ENCODE peak calls at places on chromosome 2, in five cellular contexts. Q, P, W, U and K are unnamed samples.

GRCh38 chr2:182426915-182427233 is at the start of gene PDE1A:
- DNase-seq in W (no peak), Q (no peak), U (no peak), P (no peak), K (no peak)

GRCh38 chr2:189466656-189467055 is 25.4 kb downstream of the WDR75 start:
- DNase-seq in W (no peak), U (no peak), Q (no peak), P (peak; percentile 16), K (no peak)

GRCh38 chr2:118474151-118474561 is 373.3 kb downstream of the EN1 start:
- DNase-seq in U (no peak), W (no peak), P (no peak), Q (no peak), K (no peak)

GRCh38 chr2:121263996-121264715 is 20.8 kb downstream of the TFCP2L1 start:
- DNase-seq in U (peak; percentile 54), W (no peak), P (no peak), Q (no peak), K (no peak)

GRCh38 chr2:180893752-180894151 is 86.7 kb upstream of the UBE2E3 start:
- DNase-seq in Q (no peak), P (no peak), U (no peak), W (no peak), K (no peak)

GRCh38 chr2:133266926-133267590 is 301.2 kb downstream of the NCKAP5 start:
- DNase-seq in Q (no peak), P (no peak), W (no peak), U (no peak), K (peak; percentile 37)

GRCh38 chr2:176100547-176101140 is 1.0 kb downstream of the HOXD12 start:
- DNase-seq in U (peak; percentile 58), W (no peak), Q (peak; percentile 3), P (no peak), K (no peak)

GRCh38 chr2:105179469-105180372 is 61.8 kb upstream of the GPR45 start:
- DNase-seq in Q (no peak), P (no peak), U (no peak), W (no peak), K (peak; percentile 38)

GRCh38 chr2:22359020-22359672 is 1025.8 kb upstream of the KLHL29 start:
- DNase-seq in P (no peak), Q (no peak), U (no peak), W (no peak), K (no peak)

GRCh38 chr2:230942920-230943896 is 18.2 kb upstream of the GPR55 start:
- DNase-seq in P (no peak), Q (peak; percentile 42), W (no peak), U (no peak), K (peak; percentile 73)

GRCh38 chr2:182942756-182943155 is 76.3 kb upstream of the FRZB start:
- DNase-seq in U (no peak), Q (no peak), W (no peak), P (no peak), K (no peak)

GRCh38 chr2:9423922-9424272 is 443 bp downstream of the CPSF3 start:
- DNase-seq in Q (peak; percentile 24), P (peak; percentile 61), U (no peak), W (no peak), K (no peak)

GRCh38 chr2:232439758-232440135 is 16.2 kb upstream of the ALPI start:
- DNase-seq in P (no peak), Q (no peak), U (no peak), W (no peak), K (peak; percentile 33)

GRCh38 chr2:177606636-177607035 is 214.1 kb downstream of the AGPS start:
- DNase-seq in W (no peak), Q (no peak), P (no peak), U (no peak), K (no peak)

GRCh38 chr2:84942166-84942565 is 28.8 kb upstream of the KCMF1 start:
- DNase-seq in U (no peak), W (no peak), P (no peak), Q (no peak), K (no peak)

GRCh38 chr2:217944366-217944765 is 58.4 kb downstream of the TNS1 start:
- DNase-seq in Q (no peak), W (no peak), P (no peak), U (no peak), K (no peak)

GRCh38 chr2:217945530-217945929 is 57.3 kb downstream of the TNS1 start:
- DNase-seq in W (no peak), P (no peak), U (peak; percentile 52), Q (no peak), K (no peak)

GRCh38 chr2:217947341-217948316 is 55.2 kb downstream of the TNS1 start:
- DNase-seq in U (peak; percentile 66), W (no peak), Q (no peak), P (no peak), K (no peak)

GRCh38 chr2:217944923-217945322 is 57.9 kb downstream of the TNS1 start:
- DNase-seq in U (peak; percentile 47), P (no peak), W (no peak), Q (no peak), K (no peak)

GRCh38 chr2:217946071-217946470 is 56.7 kb downstream of the TNS1 start:
- DNase-seq in U (no peak), P (no peak), W (no peak), Q (no peak), K (no peak)
- H3K4me1 ChIP-seq in U (peaks cover 90% of the 10 kb centered on the region), P (no peaks in the 10 kb centered on the region), W (peaks cover 35% of the 10 kb centered on the region), Q (no peaks in the 10 kb centered on the region), K (peaks cover 21% of the 10 kb centered on the region)

GRCh38 chr2:138395565-138396306 is 105.8 kb upstream of the SPOPL start:
- DNase-seq in U (no peak), W (no peak), P (no peak), Q (no peak), K (peak; percentile 57)
- H3K4me3 ChIP-seq in U (no peak overlapping the region), W (no peak overlapping the region), P (no peak overlapping the region), Q (no peak overlapping the region), K (no peak overlapping the region)

GRCh38 chr2:238083919-238084318 is 16.2 kb upstream of the ESPNL start:
- DNase-seq in P (no peak), U (no peak), Q (no peak), W (no peak), K (no peak)
- H3K27ac ChIP-seq in P (no peak overlapping the region), U (no peak overlapping the region), Q (no peak overlapping the region), W (no peak overlapping the region), K (no peak overlapping the region)

GRCh38 chr2:99974966-99975365 is 167.4 kb downstream of the AFF3 start:
- DNase-seq in P (no peak), Q (no peak), U (no peak), W (no peak), K (no peak)
- H3K4me1 ChIP-seq in P (no peaks in the 10 kb centered on the region), Q (no peaks in the 10 kb centered on the region), U (no peaks in the 10 kb centered on the region), W (no peaks in the 10 kb centered on the region), K (no peaks in the 10 kb centered on the region)

DNA sequence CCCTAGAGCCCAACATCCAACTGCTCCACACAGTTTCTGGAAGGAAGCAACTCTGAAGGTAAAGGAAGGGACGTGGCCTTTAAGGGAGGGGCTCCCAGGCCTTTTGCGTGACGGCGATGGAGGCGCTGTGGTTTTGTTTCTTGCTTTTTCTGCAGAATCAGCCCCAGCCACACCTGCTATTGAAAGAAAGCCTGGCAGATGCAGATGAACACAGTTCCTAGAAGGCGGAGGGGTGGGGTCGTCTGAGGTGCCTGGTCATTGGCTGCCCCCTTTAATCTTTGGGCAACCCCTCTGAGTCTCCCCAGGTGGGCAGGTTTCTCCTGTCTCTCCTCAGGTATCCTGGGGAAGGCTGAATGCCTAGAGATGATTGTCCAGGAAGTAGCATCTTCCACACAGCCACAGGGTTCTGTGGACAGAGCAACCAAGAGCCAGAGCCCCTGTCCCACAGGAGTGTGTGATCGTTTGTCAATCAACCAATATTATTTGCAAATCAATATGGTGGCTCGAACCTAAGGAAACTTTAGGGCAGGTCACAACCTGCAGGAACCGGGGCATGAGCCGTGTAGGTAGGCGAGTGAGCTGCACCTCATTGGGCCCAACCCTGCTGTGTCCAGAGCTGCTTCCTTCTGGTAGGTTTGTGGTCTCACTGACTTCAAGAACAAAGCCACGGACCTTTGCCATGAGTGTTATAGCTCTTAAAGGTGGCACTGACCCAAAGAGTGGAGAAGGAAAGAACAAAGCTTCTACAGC is 104.4 kb downstream of the NDUFA10 start:
- DNase-seq in P (no peak), Q (no peak), W (no peak), U (no peak), K (no peak)
- H3K4me3 ChIP-seq in P (no peak overlapping the region), Q (no peak overlapping the region), W (no peak overlapping the region), U (no peak overlapping the region), K (no peak overlapping the region)

DNA sequence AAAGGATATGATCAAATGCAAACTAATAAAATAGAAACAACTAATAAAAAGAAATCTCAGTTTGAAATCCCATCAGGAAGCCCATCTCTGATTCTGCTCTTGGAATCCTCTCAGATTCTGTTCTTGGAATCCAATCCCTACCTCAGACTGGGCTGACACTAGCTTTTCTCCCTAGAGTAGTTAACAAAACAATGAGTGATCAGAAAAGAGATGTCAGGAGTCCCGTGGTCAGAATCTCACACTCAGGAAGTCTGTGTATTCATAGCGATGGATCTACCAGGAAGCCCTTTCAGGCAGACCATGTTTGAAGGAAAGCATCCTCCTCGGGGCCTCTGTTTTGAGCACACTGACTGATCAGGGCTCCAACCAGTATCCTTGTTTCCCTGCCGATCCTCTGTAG is 150.6 kb downstream of the THADA start:
- DNase-seq in P (no peak), W (no peak), U (no peak), Q (no peak), K (no peak)
- H3K27ac ChIP-seq in P (no peak overlapping the region), W (no peak overlapping the region), U (peak overlapping the region; percentile 57), Q (no peak overlapping the region), K (no peak overlapping the region)

GRCh38 chr2:216680951-216681629 is 14.3 kb downstream of the IGFBP5 start:
- DNase-seq in U (peak; percentile 70), W (no peak), P (no peak), Q (no peak), K (no peak)
- H3K4me1 ChIP-seq in U (peaks cover 73% of the 10 kb centered on the region), W (peaks cover 41% of the 10 kb centered on the region), P (no peaks in the 10 kb centered on the region), Q (no peaks in the 10 kb centered on the region), K (peaks cover 12% of the 10 kb centered on the region)

GRCh38 chr2:70104231-70105111 is 17.2 kb downstream of the PCBP1 start:
- DNase-seq in P (peak; percentile 83), U (peak; percentile 66), W (no peak), Q (peak; percentile 30), K (no peak)
- H3K4me3 ChIP-seq in P (peak overlapping the region; percentile 61), U (no peak overlapping the region), W (no peak overlapping the region), Q (peak overlapping the region; percentile 44), K (no peak overlapping the region)

GRCh38 chr2:188291617-188292445 is at the start of gene GULP1:
- DNase-seq in Q (no peak), P (no peak), U (peak; percentile 90), W (no peak), K (peak; percentile 83)
- H3K27ac ChIP-seq in Q (no peak within 1 kb of the TSS), P (no peak within 1 kb of the TSS), U (peak within 1 kb of the TSS; percentile 96), W (peak within 1 kb of the TSS; percentile 96), K (peak within 1 kb of the TSS; percentile 65)